ENCODE peak calls at places on chromosomes 7 and 10, in four cellular contexts. F is endothelial cell, B is cardiac fibroblast, R is bronchial epithelial cell. H is an unnamed sample.

GRCh38 chr10:73732931-73733623 is 11.1 kb upstream of the SEC24C start:
- DNase-seq in F (no peak), B (no peak), R (no peak), H (no peak)

GRCh38 chr7:149027560-149028345 is 552 bp downstream of the PDIA4 start:
- DNase-seq in F (no peak), B (peak; percentile 27), R (peak; percentile 8), H (no peak)

GRCh38 chr7:83524286-83525075 is 124.5 kb downstream of the SEMA3E start:
- DNase-seq in F (no peak), B (peak; percentile 7), R (peak; percentile 67), H (no peak)

GRCh38 chr7:128742206-128742605 is 3.0 kb downstream of the CALU start:
- DNase-seq in F (no peak), B (peak; percentile 88), R (peak; percentile 72), H (no peak)

GRCh38 chr7:121385800-121386179 is 10.3 kb downstream of the FAM3C start:
- DNase-seq in F (no peak), B (peak; percentile 34), R (no peak), H (no peak)

GRCh38 chr10:87605656-87606308 is 53.9 kb upstream of the PAPSS2 start:
- DNase-seq in F (no peak), B (no peak), R (peak; percentile 50), H (no peak)

GRCh38 chr10:53690556-53691240 is 918.1 kb upstream of the MBL2 start:
- DNase-seq in F (no peak), B (no peak), R (no peak), H (peak; percentile 3)

GRCh38 chr10:73771722-73772279 is 10.0 kb upstream of the CHCHD1 start:
- DNase-seq in F (peak; percentile 91), B (peak; percentile 28), R (peak; percentile 46), H (peak; percentile 91)

GRCh38 chr10:29486466-29486865 is 148.3 kb downstream of the SVIL start:
- DNase-seq in F (no peak), B (no peak), R (no peak), H (no peak)

GRCh38 chr7:108660465-108660864 is 90.8 kb downstream of the DNAJB9 start:
- DNase-seq in F (no peak), B (peak; percentile 13), R (no peak), H (no peak)
- TF ChIP-seq CTCF in F (peak; percentile 35), B (peak; percentile 23), R (no peak), H (peak; percentile 34)

GRCh38 chr7:101987494-101987893 is 170.1 kb downstream of the CUX1 start:
- DNase-seq in F (no peak), B (no peak), R (no peak), H (no peak)
- TF ChIP-seq CTCF in F (no peak), B (no peak), R (no peak), H (no peak)

DNA sequence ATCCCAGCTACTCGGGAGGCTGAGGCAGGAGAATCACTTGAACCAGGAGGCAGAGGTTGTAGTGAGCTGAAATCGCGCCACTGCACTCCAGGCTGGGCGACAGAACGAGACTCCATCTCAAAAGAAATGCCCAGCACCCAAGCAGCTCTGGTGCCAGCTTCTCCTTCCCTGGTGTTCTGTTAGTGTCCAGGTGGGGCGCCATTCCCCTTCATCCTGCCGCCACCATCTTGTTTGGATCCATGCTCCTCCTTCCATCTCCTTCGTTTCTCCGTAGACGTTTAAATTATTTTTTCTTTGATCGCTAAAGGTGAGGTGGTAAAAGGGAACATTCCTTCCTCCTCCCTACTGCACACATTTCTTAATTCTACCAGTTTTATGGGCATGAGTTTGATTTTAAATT is 30.3 kb downstream of the PROSER2 start:
- DNase-seq in F (no peak), B (no peak), R (no peak), H (no peak)
- TF ChIP-seq CTCF in F (peak; percentile 20), B (peak; percentile 17), R (peak; percentile 38), H (no peak)

GRCh38 chr10:128419466-128420019 is 293.3 kb upstream of the MKI67 start:
- DNase-seq in F (no peak), B (no peak), R (no peak), H (no peak)
- TF ChIP-seq CTCF in F (no peak), B (no peak), R (no peak), H (no peak)

GRCh38 chr10:60141916-60142559 is 235.7 kb upstream of the CCDC6 start:
- DNase-seq in F (no peak), B (no peak), R (no peak), H (no peak)
- TF ChIP-seq CTCF in F (no peak), B (no peak), R (no peak), H (no peak)

DNA sequence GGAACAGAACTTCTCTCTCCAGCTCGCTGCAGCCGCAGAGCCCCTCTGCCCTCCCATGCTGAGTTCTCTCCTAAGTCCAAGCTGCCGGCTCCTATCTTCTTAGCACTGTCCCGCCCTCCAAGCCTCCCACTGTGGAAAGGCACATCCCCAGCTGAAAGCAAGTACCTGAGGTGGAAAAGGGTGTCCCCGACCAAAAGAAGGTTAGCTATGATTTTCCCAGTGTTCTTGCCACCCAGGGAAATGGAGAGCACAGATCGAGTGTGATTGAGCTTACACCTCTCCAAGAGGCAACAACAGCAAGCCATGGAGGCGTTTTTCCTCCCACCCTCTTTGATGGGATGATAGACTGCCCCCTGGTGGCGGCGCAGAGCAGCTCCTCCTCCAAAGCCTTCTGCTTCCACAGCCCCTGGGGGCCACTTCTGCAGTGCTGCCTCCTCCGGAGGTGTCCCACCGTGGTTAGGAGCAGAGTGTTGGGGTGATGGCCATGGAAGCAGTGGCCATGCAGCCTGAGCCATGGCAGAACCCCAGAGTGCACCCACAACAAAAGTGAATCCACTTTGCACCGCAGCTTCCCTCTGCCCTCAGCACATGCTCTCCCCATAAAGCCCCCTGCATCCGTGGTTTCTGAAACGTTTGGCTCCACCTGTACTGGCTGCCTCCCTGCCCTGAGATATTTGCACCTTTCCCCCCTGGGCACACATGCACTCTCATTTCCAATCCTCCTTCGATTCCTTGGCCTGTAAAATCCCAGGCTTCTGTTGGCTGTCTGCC is 143.1 kb upstream of the STK17A start:
- DNase-seq in F (peak; percentile 66), B (peak; percentile 65), R (peak; percentile 50), H (peak; percentile 67)
- TF ChIP-seq CTCF in F (peak; percentile 95), B (peak; percentile 88), R (peak; percentile 93), H (peak; percentile 76)

H was measured in nephron progenitor cell.